ENCODE peak calls at places on chromosomes 16 and 17, in six cellular contexts. One of them, this sample, is unnamed.

GRCh38 chr16:28596840-28597691 is at the start of gene SULT1A2:
- DNase-seq in suprapubic skin: no peak
- DNase-seq in transverse colon: peak; percentile 81
- DNase-seq in ovary: no peak
- DNase-seq in IMR-90: no peak
- DNase-seq in breast epithelium: peak; percentile 44
- DNase-seq in this sample: peak; percentile 97

GRCh38 chr17:16273499-16273898 is 56.5 kb downstream of the PIGL start:
- DNase-seq in suprapubic skin: no peak
- DNase-seq in transverse colon: no peak
- DNase-seq in ovary: no peak
- DNase-seq in IMR-90: peak; percentile 77
- DNase-seq in breast epithelium: no peak
- DNase-seq in this sample: no peak

GRCh38 chr17:68584904-68585303 is 16.3 kb downstream of the FAM20A start:
- DNase-seq in suprapubic skin: no peak
- DNase-seq in transverse colon: no peak
- DNase-seq in ovary: no peak
- DNase-seq in IMR-90: no peak
- DNase-seq in breast epithelium: no peak
- DNase-seq in this sample: no peak

GRCh38 chr17:82228842-82229685 is at the start of gene SLC16A3:
- DNase-seq in suprapubic skin: peak; percentile 78
- DNase-seq in transverse colon: peak; percentile 78
- DNase-seq in ovary: no peak
- DNase-seq in IMR-90: peak; percentile 75
- DNase-seq in breast epithelium: no peak
- DNase-seq in this sample: peak; percentile 73

GRCh38 chr16:66746682-66747081 is 4.7 kb downstream of the DYNC1LI2 start:
- DNase-seq in suprapubic skin: no peak
- DNase-seq in transverse colon: no peak
- DNase-seq in ovary: no peak
- DNase-seq in IMR-90: no peak
- DNase-seq in breast epithelium: no peak
- DNase-seq in this sample: no peak

GRCh38 chr16:11836653-11837244 is 14.6 kb downstream of the RSL1D1 start:
- DNase-seq in suprapubic skin: peak; percentile 15
- DNase-seq in transverse colon: no peak
- DNase-seq in ovary: no peak
- DNase-seq in IMR-90: peak; percentile 87
- DNase-seq in breast epithelium: no peak
- DNase-seq in this sample: no peak

GRCh38 chr17:2893422-2893914 is 97.2 kb downstream of the RAP1GAP2 start:
- DNase-seq in suprapubic skin: no peak
- DNase-seq in transverse colon: peak; percentile 79
- DNase-seq in ovary: no peak
- DNase-seq in IMR-90: no peak
- DNase-seq in breast epithelium: no peak
- DNase-seq in this sample: no peak

GRCh38 chr16:66399930-66400329 is 27.2 kb upstream of the BEAN1 start:
- DNase-seq in suprapubic skin: no peak
- DNase-seq in transverse colon: no peak
- DNase-seq in ovary: no peak
- DNase-seq in IMR-90: no peak
- DNase-seq in breast epithelium: no peak
- DNase-seq in this sample: no peak

GRCh38 chr17:62307196-62307595 is 73.2 kb upstream of the EFCAB3 start:
- DNase-seq in suprapubic skin: no peak
- DNase-seq in transverse colon: no peak
- DNase-seq in ovary: no peak
- DNase-seq in IMR-90: no peak
- DNase-seq in breast epithelium: no peak
- DNase-seq in this sample: no peak

GRCh38 chr16:79806757-79807156 is 206.2 kb upstream of the MAF start:
- DNase-seq in suprapubic skin: no peak
- DNase-seq in transverse colon: no peak
- DNase-seq in ovary: no peak
- DNase-seq in IMR-90: no peak
- DNase-seq in breast epithelium: no peak
- DNase-seq in this sample: no peak

GRCh38 chr16:30967795-30968194 is 10.2 kb downstream of the SETD1A start:
- DNase-seq in suprapubic skin: no peak
- DNase-seq in transverse colon: no peak
- DNase-seq in ovary: no peak
- DNase-seq in IMR-90: no peak
- DNase-seq in breast epithelium: no peak
- DNase-seq in this sample: no peak

GRCh38 chr16:252366-253337 is 18.0 kb downstream of the FAM234A start:
- DNase-seq in suprapubic skin: no peak
- DNase-seq in transverse colon: peak; percentile 72
- DNase-seq in ovary: no peak
- DNase-seq in IMR-90: no peak
- DNase-seq in breast epithelium: no peak
- DNase-seq in this sample: no peak

GRCh38 chr17:75516619-75517276 is 420 bp downstream of the TSEN54 start:
- DNase-seq in suprapubic skin: no peak
- DNase-seq in transverse colon: peak; percentile 41
- DNase-seq in ovary: peak; percentile 58
- DNase-seq in IMR-90: no peak
- DNase-seq in breast epithelium: no peak
- DNase-seq in this sample: peak; percentile 21

GRCh38 chr16:10976663-10977062 is 32.3 kb downstream of the CLEC16A start:
- DNase-seq in suprapubic skin: no peak
- DNase-seq in transverse colon: no peak
- DNase-seq in ovary: no peak
- DNase-seq in IMR-90: no peak
- DNase-seq in breast epithelium: no peak
- DNase-seq in this sample: no peak

GRCh38 chr16:1706386-1707192 is 594 bp downstream of the MAPK8IP3 start:
- DNase-seq in suprapubic skin: peak; percentile 70
- DNase-seq in transverse colon: no peak
- DNase-seq in ovary: peak; percentile 43
- DNase-seq in IMR-90: peak; percentile 36
- DNase-seq in breast epithelium: no peak
- DNase-seq in this sample: peak; percentile 22

GRCh38 chr17:9291912-9292562 is 270.7 kb downstream of the NTN1 start:
- DNase-seq in suprapubic skin: no peak
- DNase-seq in transverse colon: peak; percentile 43
- DNase-seq in ovary: peak; percentile 35
- DNase-seq in IMR-90: peak; percentile 25
- DNase-seq in breast epithelium: no peak
- DNase-seq in this sample: peak; percentile 32

GRCh38 chr17:44642861-44643260 is 13.4 kb upstream of the MEIOC start:
- DNase-seq in suprapubic skin: no peak
- DNase-seq in transverse colon: no peak
- DNase-seq in ovary: no peak
- DNase-seq in IMR-90: no peak
- DNase-seq in breast epithelium: no peak
- DNase-seq in this sample: peak; percentile 16

GRCh38 chr16:11949527-11949926 is 7.7 kb upstream of the NPIPB2 start:
- DNase-seq in suprapubic skin: no peak
- DNase-seq in transverse colon: peak; percentile 23
- DNase-seq in ovary: no peak
- DNase-seq in IMR-90: peak; percentile 47
- DNase-seq in breast epithelium: no peak
- DNase-seq in this sample: peak; percentile 67

GRCh38 chr16:90048347-90048722 is 28.8 kb downstream of the PRDM7 start:
- DNase-seq in suprapubic skin: no peak
- DNase-seq in transverse colon: no peak
- DNase-seq in ovary: no peak
- DNase-seq in IMR-90: no peak
- DNase-seq in breast epithelium: no peak
- DNase-seq in this sample: peak; percentile 19

GRCh38 chr16:49415083-49415482 is 41.5 kb downstream of the C16orf78 start:
- DNase-seq in suprapubic skin: no peak
- DNase-seq in transverse colon: no peak
- DNase-seq in ovary: no peak
- DNase-seq in IMR-90: no peak
- DNase-seq in breast epithelium: no peak
- DNase-seq in this sample: no peak

GRCh38 chr16:21184834-21185233 is 26.4 kb downstream of the LDAF1 start:
- DNase-seq in suprapubic skin: no peak
- DNase-seq in transverse colon: no peak
- DNase-seq in ovary: no peak
- DNase-seq in IMR-90: no peak
- DNase-seq in breast epithelium: no peak
- DNase-seq in this sample: no peak

GRCh38 chr16:66845791-66846221 is 1.6 kb downstream of the CA7 start:
- DNase-seq in suprapubic skin: no peak
- DNase-seq in transverse colon: no peak
- DNase-seq in ovary: peak; percentile 7
- DNase-seq in IMR-90: no peak
- DNase-seq in breast epithelium: no peak
- DNase-seq in this sample: no peak

GRCh38 chr17:46274238-46274637 is 20.7 kb upstream of the LRRC37A start:
- DNase-seq in suprapubic skin: no peak
- DNase-seq in transverse colon: no peak
- DNase-seq in ovary: no peak
- DNase-seq in IMR-90: no peak
- DNase-seq in breast epithelium: no peak
- DNase-seq in this sample: no peak

GRCh38 chr16:85945424-85945751 is 46.4 kb downstream of the IRF8 start:
- DNase-seq in suprapubic skin: no peak
- DNase-seq in transverse colon: no peak
- DNase-seq in ovary: no peak
- DNase-seq in IMR-90: no peak
- DNase-seq in breast epithelium: no peak
- DNase-seq in this sample: peak; percentile 67

GRCh38 chr16:72399811-72400210 is 227.9 kb upstream of the PMFBP1 start:
- DNase-seq in suprapubic skin: no peak
- DNase-seq in transverse colon: no peak
- DNase-seq in ovary: no peak
- DNase-seq in IMR-90: no peak
- DNase-seq in breast epithelium: no peak
- DNase-seq in this sample: no peak

GRCh38 chr17:75036643-75037268 is 10.0 kb downstream of the ATP5PD start:
- DNase-seq in suprapubic skin: peak; percentile 94
- DNase-seq in transverse colon: peak; percentile 90
- DNase-seq in ovary: peak; percentile 83
- DNase-seq in IMR-90: peak; percentile 77
- DNase-seq in breast epithelium: peak; percentile 57
- DNase-seq in this sample: peak; percentile 94

GRCh38 chr16:58099956-58100300 is 29.3 kb downstream of the CFAP20 start:
- DNase-seq in suprapubic skin: no peak
- DNase-seq in transverse colon: no peak
- DNase-seq in ovary: no peak
- DNase-seq in IMR-90: no peak
- DNase-seq in breast epithelium: no peak
- DNase-seq in this sample: peak; percentile 56

GRCh38 chr16:58196898-58197313 is 1.0 kb downstream of the CSNK2A2 start:
- DNase-seq in suprapubic skin: no peak
- DNase-seq in transverse colon: no peak
- DNase-seq in ovary: no peak
- DNase-seq in IMR-90: peak; percentile 48
- DNase-seq in breast epithelium: no peak
- DNase-seq in this sample: no peak

GRCh38 chr16:52498640-52499039 is 48.3 kb downstream of the TOX3 start:
- DNase-seq in suprapubic skin: no peak
- DNase-seq in transverse colon: peak; percentile 48
- DNase-seq in ovary: no peak
- DNase-seq in IMR-90: no peak
- DNase-seq in breast epithelium: no peak
- DNase-seq in this sample: no peak

GRCh38 chr16:64590516-64590915 is 531.3 kb downstream of the CDH11 start:
- DNase-seq in suprapubic skin: no peak
- DNase-seq in transverse colon: no peak
- DNase-seq in ovary: no peak
- DNase-seq in IMR-90: peak; percentile 9
- DNase-seq in breast epithelium: no peak
- DNase-seq in this sample: no peak

DNA sequence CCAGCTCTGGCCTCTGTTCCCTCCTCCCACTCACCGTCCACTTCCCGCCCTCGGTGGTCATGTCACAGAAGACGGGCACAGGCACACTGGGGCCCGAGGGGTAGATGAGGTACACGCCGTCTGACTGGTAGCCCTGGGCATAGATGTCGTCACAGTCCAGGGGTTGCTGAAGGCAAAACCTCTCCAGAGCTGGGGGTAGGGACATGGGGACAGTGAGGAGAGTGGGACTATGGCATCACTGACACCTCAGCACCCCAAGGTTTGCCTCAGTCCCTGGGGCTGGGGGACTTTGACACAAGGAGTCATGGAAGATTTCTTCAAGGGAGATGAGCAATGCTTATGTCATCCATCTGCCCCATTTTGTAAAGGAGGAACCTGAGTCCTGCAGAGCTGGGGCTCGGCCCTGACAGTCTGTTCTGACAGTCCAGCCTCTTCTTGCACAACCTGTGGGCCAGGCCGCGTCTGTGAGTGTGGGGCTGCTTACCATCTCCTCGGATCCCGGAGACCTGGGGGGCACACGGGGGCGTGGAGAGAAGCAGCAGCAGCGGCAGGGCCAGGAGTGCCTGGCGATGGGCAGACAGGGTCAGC is 620 bp downstream of the MFAP4 start:
- DNase-seq in suprapubic skin: peak; percentile 92
- DNase-seq in transverse colon: peak; percentile 62
- DNase-seq in ovary: peak; percentile 68
- DNase-seq in IMR-90: peak; percentile 92
- DNase-seq in breast epithelium: no peak
- DNase-seq in this sample: no peak
- H3K4me1 ChIP-seq in suprapubic skin: peaks cover 78% of the 10 kb centered on the region
- H3K4me1 ChIP-seq in transverse colon: peaks cover 56% of the 10 kb centered on the region
- H3K4me1 ChIP-seq in ovary: peaks cover 45% of the 10 kb centered on the region
- H3K4me1 ChIP-seq in IMR-90: peaks cover 52% of the 10 kb centered on the region
- H3K4me1 ChIP-seq in breast epithelium: peaks cover 36% of the 10 kb centered on the region
- H3K4me1 ChIP-seq in this sample: peaks cover 41% of the 10 kb centered on the region

DNA sequence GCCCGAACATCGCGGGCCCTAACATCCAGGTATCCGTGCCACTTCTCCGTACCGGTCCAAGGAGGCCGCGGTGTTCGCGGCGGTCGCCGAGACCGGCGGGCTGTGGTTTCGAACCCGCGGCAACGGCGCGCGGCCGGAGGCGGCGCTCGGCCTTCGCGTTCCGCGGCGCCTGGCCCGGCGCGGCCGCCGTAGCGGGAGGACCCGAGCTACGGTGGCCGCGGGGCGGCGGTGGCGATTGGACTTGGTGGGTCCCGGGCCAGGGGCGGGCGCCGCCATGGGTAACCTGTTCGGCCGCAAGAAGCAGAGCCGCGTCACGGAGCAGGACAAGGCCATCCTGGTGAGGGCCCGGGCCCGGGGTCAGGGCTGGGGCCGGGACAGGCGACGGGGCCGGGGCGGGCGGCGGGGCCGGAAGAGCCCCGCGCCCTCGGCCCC is at the start of gene CHMP6:
- DNase-seq in suprapubic skin: peak; percentile 83
- DNase-seq in transverse colon: peak; percentile 76
- DNase-seq in ovary: peak; percentile 83
- DNase-seq in IMR-90: peak; percentile 76
- DNase-seq in breast epithelium: peak; percentile 55
- DNase-seq in this sample: peak; percentile 70
- TF ChIP-seq POLR2A in suprapubic skin: no peak
- TF ChIP-seq POLR2A in transverse colon: no peak
- TF ChIP-seq POLR2A in ovary: no peak
- TF ChIP-seq POLR2A in IMR-90: no peak
- TF ChIP-seq POLR2A in breast epithelium: no peak
- TF ChIP-seq POLR2A in this sample: no peak

GRCh38 chr17:50708050-50709000 is 611 bp upstream of the ANKRD40 start:
- DNase-seq in suprapubic skin: no peak
- DNase-seq in transverse colon: no peak
- DNase-seq in ovary: no peak
- DNase-seq in IMR-90: no peak
- DNase-seq in breast epithelium: no peak
- DNase-seq in this sample: no peak
- H3K4me1 ChIP-seq in suprapubic skin: peaks cover 49% of the 10 kb centered on the region
- H3K4me1 ChIP-seq in transverse colon: peaks cover 38% of the 10 kb centered on the region
- H3K4me1 ChIP-seq in ovary: peaks cover 15% of the 10 kb centered on the region
- H3K4me1 ChIP-seq in IMR-90: peaks cover 7% of the 10 kb centered on the region
- H3K4me1 ChIP-seq in breast epithelium: peaks cover 17% of the 10 kb centered on the region
- H3K4me1 ChIP-seq in this sample: peaks cover 20% of the 10 kb centered on the region

GRCh38 chr17:47400333-47400732 is 76.6 kb downstream of the EFCAB13 start:
- DNase-seq in suprapubic skin: no peak
- DNase-seq in transverse colon: no peak
- DNase-seq in ovary: no peak
- DNase-seq in IMR-90: no peak
- DNase-seq in breast epithelium: no peak
- DNase-seq in this sample: no peak
- TF ChIP-seq POLR2A in suprapubic skin: no peak
- TF ChIP-seq POLR2A in transverse colon: no peak
- TF ChIP-seq POLR2A in ovary: no peak
- TF ChIP-seq POLR2A in IMR-90: no peak
- TF ChIP-seq POLR2A in breast epithelium: no peak
- TF ChIP-seq POLR2A in this sample: no peak